ENCODE peak calls at places on chromosomes 11 and 22, in four cellular contexts. V is A549, R is ovary, C is adrenal gland. T is an unnamed sample.

GRCh38 chr22:29816128-29816527 is 21.9 kb downstream of the ASCC2 start:
- DNase-seq in V (no peak), R (no peak), C (no peak), T (no peak)

GRCh38 chr11:68956142-68956541 is 24.6 kb downstream of the MRGPRD start:
- DNase-seq in V (no peak), R (no peak), C (no peak), T (peak; percentile 32)

GRCh38 chr11:67344264-67344663 is 9.1 kb downstream of the POLD4 start:
- DNase-seq in V (no peak), R (no peak), C (no peak), T (no peak)

GRCh38 chr11:75468534-75469340 is 35.7 kb upstream of the KLHL35 start:
- DNase-seq in V (no peak), R (peak; percentile 92), C (peak; percentile 56), T (no peak)

GRCh38 chr11:2930705-2931415 is 1.6 kb upstream of the PHLDA2 start:
- DNase-seq in V (peak; percentile 86), R (no peak), C (peak; percentile 62), T (peak; percentile 26)

GRCh38 chr11:40204228-40204627 is 1255.2 kb downstream of the LRRC4C start:
- DNase-seq in V (no peak), R (no peak), C (no peak), T (no peak)

GRCh38 chr11:69537855-69538640 is 56.6 kb downstream of the LINC01488 start:
- DNase-seq in V (no peak), R (no peak), C (no peak), T (no peak)

GRCh38 chr11:26287067-26287518 is 44.8 kb upstream of the ANO3 start:
- DNase-seq in V (no peak), R (no peak), C (no peak), T (no peak)

GRCh38 chr11:575324-575995 is 810 bp upstream of the PHRF1 start:
- DNase-seq in V (peak; percentile 76), R (peak; percentile 55), C (no peak), T (no peak)

GRCh38 chr22:48444320-48445112 is 1383.2 kb downstream of the BRD1 start:
- DNase-seq in V (no peak), R (no peak), C (no peak), T (no peak)
- TF ChIP-seq POLR2A in V (no peak), R (no peak), C (no peak), T (no peak)

GRCh38 chr22:19478466-19479357 is at the start of gene UFD1:
- DNase-seq in V (peak; percentile 40), R (peak; percentile 87), C (peak; percentile 77), T (peak; percentile 94)
- TF ChIP-seq POLR2A in V (peak; percentile 40), R (no peak), C (peak; percentile 44), T (no peak)

GRCh38 chr11:13283636-13284035 is 6.0 kb downstream of the BMAL1 start:
- DNase-seq in V (no peak), R (no peak), C (no peak), T (no peak)
- TF ChIP-seq POLR2A in V (no peak), R (no peak), C (no peak), T (no peak)

GRCh38 chr11:74255741-74256369 is 55.6 kb downstream of the P4HA3 start:
- DNase-seq in V (peak; percentile 74), R (peak; percentile 58), C (peak; percentile 52), T (peak; percentile 84)
- TF ChIP-seq POLR2A in V (no peak), R (no peak), C (no peak), T (no peak)

DNA sequence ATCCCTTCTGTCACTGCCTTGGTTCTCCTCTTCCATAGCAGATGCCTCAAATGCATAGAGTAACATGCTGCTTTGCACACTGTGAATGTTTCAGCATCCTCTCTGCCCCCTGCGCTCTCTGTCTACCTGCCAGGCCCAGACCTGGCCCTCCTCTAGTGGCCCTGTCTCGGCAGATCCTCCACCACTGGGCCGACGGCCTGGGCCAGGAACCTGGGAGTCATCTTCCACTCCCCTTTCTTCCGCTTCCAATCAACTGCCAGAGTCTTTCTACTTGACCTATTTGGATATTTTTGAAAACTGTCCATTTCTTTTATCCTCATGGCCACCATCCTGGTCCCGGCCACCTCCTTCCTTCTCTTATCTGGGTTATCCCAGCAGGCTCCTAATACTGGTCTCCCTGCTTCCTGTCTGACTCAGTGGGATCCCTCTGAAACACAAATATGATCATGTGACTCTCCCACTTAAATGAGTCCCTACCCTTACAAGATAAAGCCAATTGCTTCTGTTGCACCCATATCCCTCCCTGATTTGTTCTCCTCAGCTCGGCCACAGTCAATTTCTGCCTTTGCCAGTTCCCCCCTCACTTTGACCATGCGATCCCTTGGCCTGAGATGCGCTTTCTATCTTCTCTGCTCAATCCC is 3.3 kb upstream of the TAB1 start:
- DNase-seq in V (no peak), R (no peak), C (no peak), T (no peak)
- TF ChIP-seq POLR2A in V (no peak), R (no peak), C (no peak), T (no peak)

DNA sequence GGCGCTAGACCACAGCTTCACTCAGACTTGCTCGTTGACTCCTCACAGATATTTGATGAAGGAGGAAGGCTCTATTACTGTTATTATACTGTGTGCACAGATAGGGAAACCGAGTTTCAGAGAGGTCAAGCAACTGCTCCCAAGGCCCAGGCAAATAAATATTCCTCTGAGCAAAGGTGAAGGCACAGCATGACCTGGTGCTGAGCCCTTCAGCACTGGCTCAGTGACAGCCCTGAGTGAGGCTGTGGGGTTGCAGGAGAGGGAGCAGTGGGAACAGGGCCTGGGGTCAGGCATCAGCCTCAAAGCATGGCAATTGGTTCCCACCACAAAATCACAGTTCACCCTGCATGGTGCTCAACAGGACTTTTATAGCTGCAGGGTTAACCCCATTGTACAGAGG is 7.1 kb downstream of the POLR3H start:
- DNase-seq in V (no peak), R (no peak), C (no peak), T (no peak)
- TF ChIP-seq POLR2A in V (no peak), R (no peak), C (no peak), T (no peak)

GRCh38 chr11:65444314-65445051 is 21.9 kb downstream of the NEAT1 start:
- DNase-seq in V (no peak), R (peak; percentile 37), C (peak; percentile 52), T (no peak)
- TF ChIP-seq POLR2A in V (no peak), R (no peak), C (no peak), T (peak; percentile 15)

GRCh38 chr22:37566903-37567798 is 6.9 kb downstream of the CDC42EP1 start:
- DNase-seq in V (peak; percentile 63), R (peak; percentile 85), C (peak; percentile 86), T (peak; percentile 62)
- TF ChIP-seq POLR2A in V (no peak), R (no peak), C (no peak), T (no peak)